ENCODE peak calls at places on chromosomes 12 and 14, in ten cellular contexts. T is heart left ventricle, K is suprapubic skin, O is stomach, L is HepG2, F is uterus, G is GM12878, V is A549, B is esophagus squamous epithelium, R is adrenal gland. Z is an unnamed sample.

GRCh38 chr14:42994001-42994736 is 1387.5 kb downstream of the LRFN5 start:
- DNase-seq in V (peak; percentile 49), B (no peak), O (no peak), K (no peak), F (no peak), G (no peak), T (no peak), R (no peak), L (no peak), Z (no peak)

GRCh38 chr14:34030864-34031263 is 80.0 kb upstream of the EGLN3 start:
- DNase-seq in R (peak; percentile 53), G (no peak), F (peak; percentile 72), L (no peak), T (no peak), B (no peak), V (no peak), O (no peak), K (no peak), Z (no peak)

GRCh38 chr14:31360919-31361662 is 59.3 kb downstream of the HEATR5A start:
- DNase-seq in V (peak; percentile 4), T (no peak), F (no peak), R (no peak), L (no peak), G (no peak), O (no peak), B (no peak), K (no peak), Z (no peak)

GRCh38 chr14:76257842-76258397 is 106.2 kb downstream of the GPATCH2L start:
- DNase-seq in V (no peak), L (no peak), T (no peak), R (no peak), F (no peak), G (no peak), K (no peak), O (no peak), B (no peak), Z (no peak)

GRCh38 chr12:6267007-6267721 is 43.3 kb upstream of the PLEKHG6 start:
- DNase-seq in V (no peak), B (no peak), G (no peak), R (no peak), L (no peak), T (peak; percentile 32), F (no peak), K (no peak), O (no peak), Z (no peak)

GRCh38 chr12:69284131-69284530 is 44.8 kb downstream of the CPSF6 start:
- DNase-seq in O (peak; percentile 70), B (no peak), G (no peak), T (peak; percentile 86), R (peak; percentile 89), L (peak; percentile 70), F (peak; percentile 72), K (peak; percentile 82), V (peak; percentile 79), Z (peak; percentile 83)

GRCh38 chr14:96455588-96455987 is 46.6 kb upstream of the PAPOLA start:
- DNase-seq in T (no peak), B (no peak), F (no peak), R (no peak), L (no peak), K (no peak), V (no peak), G (no peak), O (no peak), Z (no peak)

GRCh38 chr12:121261397-121261796 is 35.1 kb downstream of the CAMKK2 start:
- DNase-seq in F (no peak), V (no peak), K (no peak), B (no peak), L (no peak), T (no peak), O (no peak), G (no peak), R (no peak), Z (no peak)

GRCh38 chr12:131928080-131928764 is 854 bp upstream of the PUS1 start:
- DNase-seq in T (no peak), F (no peak), O (no peak), R (no peak), V (peak; percentile 46), L (no peak), K (no peak), B (no peak), G (no peak), Z (peak; percentile 52)

GRCh38 chr12:125140918-125141573 is 75.8 kb downstream of the AACS start:
- DNase-seq in G (no peak), R (no peak), L (no peak), O (no peak), B (no peak), T (no peak), V (peak; percentile 73), K (no peak), F (no peak), Z (no peak)

GRCh38 chr12:80624986-80625530 is 82.4 kb upstream of the MYF6 start:
- DNase-seq in O (no peak), K (no peak), G (no peak), T (no peak), B (no peak), V (no peak), R (no peak), L (no peak), F (no peak), Z (no peak)

GRCh38 chr14:76768201-76768656 is 7.0 kb downstream of the VASH1 start:
- DNase-seq in T (peak; percentile 86), L (no peak), G (peak; percentile 47), O (peak; percentile 40), B (no peak), V (no peak), R (peak; percentile 84), K (no peak), F (peak; percentile 23), Z (peak; percentile 83)

GRCh38 chr14:30272848-30273563 is 286.0 kb upstream of the G2E3 start:
- DNase-seq in G (no peak), V (no peak), K (no peak), T (no peak), R (no peak), B (no peak), L (no peak), O (no peak), F (no peak), Z (no peak)

GRCh38 chr12:56071648-56072047 is 8.3 kb upstream of the ERBB3 start:
- DNase-seq in O (no peak), R (no peak), L (peak; percentile 56), G (no peak), K (no peak), V (no peak), F (no peak), T (no peak), B (no peak), Z (no peak)

GRCh38 chr14:65137648-65138317 is 35.5 kb upstream of the MAX start:
- DNase-seq in V (no peak), G (no peak), F (peak; percentile 27), R (no peak), K (no peak), O (no peak), T (no peak), L (no peak), B (no peak), Z (no peak)

DNA sequence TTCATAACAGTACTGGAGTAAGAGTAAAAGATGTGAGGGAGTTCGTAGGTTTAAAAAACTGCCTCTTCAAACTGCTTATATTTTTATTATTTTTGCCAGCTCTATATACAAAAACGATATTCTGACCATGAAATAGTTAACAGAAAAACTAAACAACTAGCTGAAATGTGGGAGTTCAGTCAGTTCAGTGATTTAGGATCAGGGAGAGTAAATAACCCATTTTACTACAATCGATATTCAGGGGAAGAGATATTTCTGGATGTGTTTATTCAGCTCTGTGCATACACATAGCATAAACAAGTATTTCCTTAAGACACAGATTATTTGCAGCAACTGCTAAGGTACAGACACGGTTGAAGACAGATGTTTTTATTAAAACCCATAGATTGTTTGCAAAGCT is 470.9 kb downstream of the TMTC2 start:
- DNase-seq in V (no peak), B (no peak), L (no peak), F (no peak), R (no peak), K (no peak), G (no peak), T (no peak), O (no peak), Z (no peak)
- TF ChIP-seq POLR2A in V (no peak), B (no peak), L (no peak), F (no peak), R (no peak), K (no peak), G (no peak), T (no peak), O (no peak), Z (no peak)

GRCh38 chr12:109126781-109127180 is 10.4 kb downstream of the ACACB start:
- DNase-seq in G (no peak), K (no peak), F (no peak), V (no peak), T (no peak), R (no peak), L (no peak), B (no peak), O (no peak), Z (no peak)
- H3K27ac ChIP-seq in G (no peak overlapping the region), K (peak overlapping the region; percentile 14), F (no peak overlapping the region), V (no peak overlapping the region), T (no peak overlapping the region), R (peak overlapping the region; percentile 62), L (no peak overlapping the region), B (peak overlapping the region; percentile 60), O (peak overlapping the region; percentile 18), Z (no peak overlapping the region)

GRCh38 chr12:57765698-57766463 is 997 bp downstream of the CYP27B1 start:
- DNase-seq in V (no peak), O (no peak), F (no peak), T (no peak), B (no peak), R (no peak), G (no peak), L (no peak), K (no peak), Z (no peak)
- TF ChIP-seq POLR2A in V (no peak), O (no peak), F (no peak), T (no peak), B (no peak), R (no peak), G (no peak), L (peak; percentile 10), K (no peak), Z (no peak)

DNA sequence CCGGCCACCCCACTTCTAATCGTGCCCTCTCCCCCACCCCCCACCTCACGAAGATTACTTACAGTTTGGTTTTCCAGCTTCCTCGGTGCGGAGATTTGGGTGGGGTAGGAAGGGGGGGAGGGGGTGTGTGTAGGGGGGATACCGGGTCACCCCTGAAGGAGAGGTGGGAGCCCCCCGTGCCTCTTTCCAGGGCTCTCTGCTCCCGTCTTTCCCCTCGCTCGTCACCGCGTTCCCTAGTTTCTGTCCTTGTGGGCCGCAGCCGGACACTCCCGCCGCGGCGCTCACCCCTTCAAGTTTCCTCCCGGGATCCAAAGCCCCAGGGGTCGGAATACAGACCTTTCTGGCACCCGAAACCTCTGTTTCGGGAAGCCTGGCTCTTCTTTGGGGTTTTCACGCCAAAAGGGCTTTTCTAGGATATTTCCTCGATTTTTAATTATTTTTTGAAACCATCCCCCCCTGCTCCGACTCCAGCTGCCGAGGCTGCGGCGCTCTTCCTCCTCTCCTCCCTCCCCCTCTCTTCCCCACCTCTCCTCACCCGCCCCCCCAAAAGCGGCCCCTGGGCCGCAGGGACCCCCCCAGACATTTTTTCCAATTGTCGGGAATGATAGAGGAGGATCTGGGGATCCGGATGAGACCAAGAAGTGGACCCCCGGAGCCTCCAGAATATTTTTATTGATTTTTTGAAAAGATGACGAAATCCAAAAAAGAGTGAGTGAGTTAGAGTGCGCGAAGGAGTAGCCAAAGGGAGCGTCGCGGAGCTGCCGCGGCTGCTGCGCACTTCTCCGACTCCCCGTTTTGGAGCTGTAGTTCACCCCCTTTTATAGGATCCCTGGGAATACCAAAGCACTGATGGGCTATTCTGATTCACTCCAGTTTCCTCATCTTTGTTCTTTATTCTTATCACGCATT is 1.7 kb downstream of the CCND2 start:
- DNase-seq in G (no peak), F (peak; percentile 41), B (no peak), O (no peak), L (no peak), K (no peak), V (no peak), R (no peak), T (no peak), Z (no peak)
- H3K27ac ChIP-seq in G (peak overlapping the region; percentile 86), F (peak overlapping the region; percentile 88), B (peak overlapping the region; percentile 96), O (peak overlapping the region; percentile 88), L (no peak overlapping the region), K (peak overlapping the region; percentile 85), V (peak overlapping the region; percentile 30), R (peak overlapping the region; percentile 90), T (peak overlapping the region; percentile 90), Z (no peak overlapping the region)